ENCODE peak calls at places on chromosomes 11 and 22, in four cellular contexts. Q is IMR-90, J is lower lobe of right lung, A is mucosa of descending colon. M is an unnamed sample.

GRCh38 chr11:77236901-77237300 is 64.6 kb downstream of the GDPD4 start:
- DNase-seq in A (no peak), Q (peak; percentile 66), J (no peak), M (no peak)

GRCh38 chr11:2825886-2826678 is 59.5 kb downstream of the CDKN1C start:
- DNase-seq in A (peak; percentile 66), J (peak; percentile 72), Q (peak; percentile 95), M (peak; percentile 99)

GRCh38 chr11:17244046-17244445 is 32.5 kb upstream of the NUCB2 start:
- DNase-seq in A (no peak), J (no peak), Q (no peak), M (no peak)

GRCh38 chr11:78921517-78921916 is 346.9 kb upstream of the NARS2 start:
- DNase-seq in Q (no peak), J (no peak), A (no peak), M (no peak)

GRCh38 chr11:17014774-17015638 is 792 bp upstream of the PLEKHA7 start:
- DNase-seq in Q (no peak), A (peak; percentile 68), J (no peak), M (peak; percentile 34)

GRCh38 chr11:76233936-76234703 is 27.8 kb upstream of the WNT11 start:
- DNase-seq in J (peak; percentile 72), Q (no peak), A (peak; percentile 74), M (peak; percentile 41)

GRCh38 chr11:118652681-118653181 is 26.7 kb downstream of the TREH start:
- DNase-seq in Q (no peak), A (no peak), J (no peak), M (no peak)

GRCh38 chr11:94196363-94196762 is 67.7 kb downstream of the PANX1 start:
- DNase-seq in A (no peak), Q (peak; percentile 69), J (no peak), M (no peak)

GRCh38 chr11:109794501-109794900 is 298.7 kb upstream of the ZC3H12C start:
- DNase-seq in A (no peak), Q (peak; percentile 10), J (no peak), M (peak; percentile 31)

GRCh38 chr11:13717331-13717730 is 48.9 kb downstream of the FAR1 start:
- DNase-seq in Q (peak; percentile 73), A (no peak), J (no peak), M (peak; percentile 79)

GRCh38 chr11:46306296-46306853 is 28.9 kb downstream of the CREB3L1 start:
- DNase-seq in A (no peak), J (no peak), Q (peak; percentile 61), M (no peak)

GRCh38 chr11:47606731-47607130 is 12.5 kb upstream of the C1QTNF4 start:
- DNase-seq in A (no peak), Q (peak; percentile 24), J (no peak), M (peak; percentile 70)

GRCh38 chr22:30575011-30575671 is 676 bp upstream of the GAL3ST1 start:
- DNase-seq in Q (peak; percentile 70), J (no peak), A (no peak), M (no peak)

GRCh38 chr11:126113515-126113957 is 50.9 kb upstream of the CDON start:
- DNase-seq in J (peak; percentile 88), Q (peak; percentile 96), A (peak; percentile 89), M (peak; percentile 94)

GRCh38 chr11:67373916-67374570 is 645 bp upstream of the CLCF1 start:
- DNase-seq in J (peak; percentile 89), Q (peak; percentile 96), A (peak; percentile 89), M (peak; percentile 94)

GRCh38 chr11:61297741-61298140 is 2.6 kb upstream of the VWCE start:
- DNase-seq in Q (peak; percentile 91), A (no peak), J (no peak), M (peak; percentile 85)

GRCh38 chr11:61297341-61297740 is 2.2 kb upstream of the VWCE start:
- DNase-seq in J (no peak), A (no peak), Q (peak; percentile 18), M (peak; percentile 57)

GRCh38 chr11:61293869-61294716 is 1.0 kb downstream of the VWCE start:
- DNase-seq in J (peak; percentile 55), Q (peak; percentile 48), A (peak; percentile 61), M (peak; percentile 76)

GRCh38 chr11:61294717-61295595 is at the start of gene VWCE:
- DNase-seq in A (peak; percentile 68), Q (peak; percentile 41), J (peak; percentile 61), M (peak; percentile 68)

GRCh38 chr11:61295596-61295926 is 445 bp upstream of the VWCE start:
- DNase-seq in J (no peak), Q (no peak), A (no peak), M (no peak)
- H3K4me3 ChIP-seq in J (peak overlapping the region; percentile 59), Q (no peak overlapping the region), A (no peak overlapping the region), M (peak overlapping the region; percentile 62)

DNA sequence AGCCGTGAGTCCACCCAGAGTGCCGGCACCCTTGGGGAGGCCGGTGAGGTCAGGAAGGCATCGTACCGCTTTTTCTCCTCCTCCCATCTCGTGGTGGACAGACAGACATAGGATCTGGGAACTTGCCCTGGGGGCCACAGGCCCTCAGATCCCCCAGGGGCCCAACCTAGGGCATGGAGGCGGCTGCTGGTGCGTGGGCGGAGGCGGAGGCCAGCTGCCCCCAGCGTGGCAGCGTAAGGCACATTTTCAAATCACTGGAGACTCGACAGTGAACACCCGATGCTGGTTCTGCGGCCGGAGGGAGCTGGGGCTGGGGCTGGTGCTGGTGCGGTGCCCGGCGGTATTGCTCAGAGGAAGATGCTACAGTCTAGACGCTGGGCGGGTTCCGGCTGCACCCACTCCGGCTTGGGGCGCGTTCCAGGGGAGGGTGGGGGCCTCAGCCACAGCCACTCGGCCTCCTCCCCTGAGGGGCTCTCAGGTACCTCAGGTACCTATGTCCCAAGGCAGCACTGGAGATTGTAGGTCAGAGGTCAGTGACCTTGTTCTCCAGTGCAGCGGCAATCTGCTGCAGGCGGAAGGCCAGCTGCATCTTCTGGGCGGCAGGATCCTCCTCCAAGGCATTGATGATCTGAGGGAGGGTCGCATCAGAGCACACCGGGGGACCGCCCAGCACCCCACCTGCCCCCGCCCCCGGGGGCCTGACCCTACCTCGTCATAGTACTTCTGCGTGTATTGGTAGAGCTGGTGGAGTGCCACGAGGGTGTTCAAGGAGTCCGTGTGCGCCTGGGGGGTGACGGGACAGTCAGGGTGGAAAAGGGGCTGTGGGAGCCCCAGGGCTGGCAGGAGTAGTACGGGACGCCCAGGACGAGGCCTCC is 5.2 kb upstream of the MAPK11 start:
- DNase-seq in J (no peak), A (no peak), Q (no peak), M (no peak)
- TF ChIP-seq CTCF in J (no peak), A (no peak), Q (no peak), M (no peak)

DNA sequence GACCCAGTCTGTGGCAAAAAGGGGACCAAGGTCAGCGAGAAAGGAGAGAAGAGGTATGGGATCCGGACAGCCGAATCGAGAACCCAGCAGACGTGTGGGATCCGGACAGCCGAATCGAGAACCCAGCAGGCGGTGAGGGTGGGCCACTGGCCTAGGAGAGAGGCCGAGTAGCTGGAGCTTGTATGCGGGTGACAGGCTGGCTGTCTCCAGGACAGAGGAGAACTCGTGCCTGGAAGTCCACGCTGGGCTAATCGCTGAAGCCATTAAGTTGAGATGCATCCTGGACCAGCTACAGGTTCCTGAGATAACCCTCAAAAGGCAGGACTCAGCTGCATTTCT is 6.0 kb downstream of the CERK start:
- DNase-seq in J (no peak), A (peak; percentile 49), Q (no peak), M (no peak)
- H3K4me3 ChIP-seq in J (no peak overlapping the region), A (no peak overlapping the region), Q (no peak overlapping the region), M (no peak overlapping the region)

GRCh38 chr22:38026130-38027111 is 30.8 kb upstream of the PICK1 start:
- DNase-seq in A (no peak), Q (no peak), J (peak; percentile 25), M (no peak)

GRCh38 chr22:38018938-38019827 is 34.8 kb upstream of the SOX10 start:
- DNase-seq in Q (no peak), J (no peak), A (no peak), M (no peak)

GRCh38 chr22:38025514-38025913 is 31.7 kb upstream of the PICK1 start:
- DNase-seq in Q (no peak), A (no peak), J (no peak), M (no peak)

GRCh38 chr22:38021201-38021600 is 36.0 kb upstream of the PICK1 start:
- DNase-seq in Q (no peak), A (no peak), J (no peak), M (no peak)

GRCh38 chr22:38023045-38023444 is 34.2 kb upstream of the PICK1 start:
- DNase-seq in A (no peak), Q (no peak), J (no peak), M (no peak)
- TF ChIP-seq CTCF in A (no peak), Q (no peak), J (no peak), M (no peak)

GRCh38 chr11:73344191-73344607 is 32.0 kb upstream of the RELT start:
- DNase-seq in Q (no peak), A (no peak), J (no peak), M (no peak)

GRCh38 chr11:73343076-73343833 is 32.9 kb upstream of the RELT start:
- DNase-seq in Q (no peak), A (no peak), J (no peak), M (no peak)

GRCh38 chr11:73345481-73346147 is 30.6 kb upstream of the RELT start:
- DNase-seq in J (no peak), Q (no peak), A (no peak), M (no peak)

GRCh38 chr11:73340164-73340563 is 32.1 kb downstream of the ARHGEF17 start:
- DNase-seq in J (no peak), Q (no peak), A (no peak), M (no peak)

DNA sequence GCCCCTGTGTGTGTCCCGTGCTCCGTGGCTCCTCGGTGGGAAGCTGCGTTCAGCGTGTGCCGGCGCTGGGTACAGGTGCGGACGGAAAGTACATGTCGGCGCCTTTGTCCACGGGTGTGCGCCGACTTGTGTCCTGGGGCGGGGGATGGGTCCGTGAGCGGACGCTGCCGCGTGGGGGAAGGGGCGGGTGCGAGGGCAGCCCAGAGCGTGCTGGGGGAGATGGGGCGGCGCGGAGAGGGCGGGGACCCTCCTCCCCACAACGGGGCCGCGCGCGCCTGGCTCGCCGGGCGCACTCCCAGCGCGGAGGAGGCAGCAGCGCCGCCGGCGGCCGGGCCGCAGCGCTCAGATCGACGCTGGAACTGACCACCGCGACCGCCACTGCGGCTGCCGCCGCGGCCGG is 33.6 kb upstream of the RELT start:
- DNase-seq in Q (no peak), J (no peak), A (no peak), M (no peak)
- H3K4me3 ChIP-seq in Q (no peak overlapping the region), J (peak overlapping the region; percentile 19), A (no peak overlapping the region), M (peak overlapping the region; percentile 24)

GRCh38 chr11:111528557-111528956 is 12.0 kb upstream of the LAYN start:
- DNase-seq in J (no peak), A (no peak), Q (peak; percentile 24), M (no peak)
- TF ChIP-seq CTCF in J (no peak), A (no peak), Q (no peak), M (peak; percentile 33)

DNA sequence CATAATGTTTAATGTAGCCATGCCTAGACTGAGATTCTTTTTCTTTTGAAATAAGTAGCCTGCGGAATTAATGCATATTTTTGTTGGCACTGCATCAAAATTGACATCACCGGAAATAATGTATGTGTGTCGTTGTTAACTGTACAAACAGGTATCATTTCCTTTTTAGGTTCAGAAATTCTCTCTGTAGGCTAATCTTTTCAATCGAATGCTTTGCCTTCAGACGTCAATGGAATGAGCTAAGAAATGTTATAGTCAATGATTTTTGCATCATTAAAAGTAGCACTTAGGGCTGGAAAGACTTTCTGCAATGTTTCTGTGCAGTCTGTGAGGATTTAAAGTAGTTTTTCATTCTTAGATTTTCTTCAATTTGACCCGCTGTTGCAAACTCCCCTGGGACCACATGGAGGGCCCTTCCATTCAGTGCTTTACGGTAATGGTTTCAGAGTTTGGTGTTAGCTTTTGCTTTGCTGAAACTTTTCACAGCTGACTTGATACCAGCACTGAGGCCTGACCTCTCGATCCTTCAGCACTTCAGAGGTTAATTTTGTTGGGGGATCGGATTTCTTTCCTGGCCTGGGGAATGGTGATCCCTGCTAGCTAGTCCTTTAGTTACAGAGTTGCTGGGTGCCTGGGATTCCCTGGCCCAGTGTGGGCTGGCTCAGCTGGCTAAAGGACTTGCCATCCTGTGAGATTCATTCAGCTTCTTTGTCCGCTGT is 137.8 kb downstream of the DBX1 start:
- DNase-seq in Q (peak; percentile 63), J (no peak), A (no peak), M (peak; percentile 87)
- H3K4me3 ChIP-seq in Q (no peak overlapping the region), J (no peak overlapping the region), A (no peak overlapping the region), M (peak overlapping the region; percentile 45)